ENCODE peak calls at places on chromosomes 2 and 18, in eight cellular contexts. C is effector memory CD8-positive, alpha-beta T cell; S is stimulated activated CD4-positive, alpha-beta T cell treated with anti-CD3 and anti-CD28 coated beads, Interleukin-15, amount 100 ng/mL, for 1 hour; X is activated gamma-delta T cell treated with anti-CD3 and anti-CD28 coated beads, Interleukin-2, amount 50 U/mL, for 16 hours; T is activated T-cell treated with anti-CD3 and anti-CD28 coated beads, Interleukin-2, amount 50 U/mL, for 72 hours; G is AG09309; W is H4; D is NCI-H748 treated with DMSO at 0.1 percent for 48 hours. H is an unnamed sample.

GRCh38 chr2:239116456-239117246 is 268.8 kb downstream of the TWIST2 start:
- DNase-seq in C (no peak), S (no peak), X (no peak), T (no peak), G (no peak), W (no peak), D (no peak), H (peak)

GRCh38 chr2:74739733-74740241 is 85.7 kb downstream of the SEMA4F start:
- DNase-seq in C (no peak), S (no peak), X (no peak), T (no peak), G (no peak), W (no peak), D (no peak), H (no peak)

GRCh38 chr18:58995663-58996062 is 131.0 kb downstream of the ZNF532 start:
- DNase-seq in C (no peak), S (no peak), X (no peak), T (no peak), G (no peak), W (no peak), D (no peak), H (no peak)

GRCh38 chr2:179525340-179525739 is 260.7 kb upstream of the SESTD1 start:
- DNase-seq in C (no peak), S (no peak), X (no peak), T (no peak), G (no peak), W (no peak), D (no peak), H (no peak)

GRCh38 chr18:9771977-9772660 is 64.0 kb downstream of the RAB31 start:
- DNase-seq in C (no peak), S (no peak), X (no peak), T (no peak), G (no peak), W (no peak), D (no peak), H (no peak)

GRCh38 chr2:11417946-11418585 is 47.9 kb downstream of the E2F6 start:
- DNase-seq in C (no peak), S (no peak), X (no peak), T (no peak), G (no peak), W (no peak), D (no peak), H (no peak)

GRCh38 chr2:224927671-224928173 is 114.5 kb downstream of the DOCK10 start:
- DNase-seq in C (peak), S (peak), X (no peak), T (peak), G (no peak), W (no peak), D (no peak), H (no peak)

GRCh38 chr2:199589303-199589702 is 131.6 kb upstream of the SATB2 start:
- DNase-seq in C (no peak), S (no peak), X (no peak), T (no peak), G (no peak), W (no peak), D (peak), H (no peak)

GRCh38 chr2:229566380-229566779 is 148.0 kb downstream of the DNER start:
- DNase-seq in C (no peak), S (no peak), X (no peak), T (no peak), G (no peak), W (no peak), D (no peak), H (no peak)

GRCh38 chr2:106108351-106108750 is 85.8 kb downstream of the UXS1 start:
- DNase-seq in C (no peak), S (no peak), X (no peak), T (no peak), G (no peak), W (no peak), D (no peak), H (no peak)

GRCh38 chr18:5955861-5956260 is 60.5 kb upstream of the TMEM200C start:
- DNase-seq in C (no peak), S (no peak), X (no peak), T (no peak), G (no peak), W (peak), D (no peak), H (no peak)

GRCh38 chr18:6607348-6607747 is 122.2 kb upstream of the ARHGAP28 start:
- DNase-seq in C (no peak), S (no peak), X (no peak), T (no peak), G (no peak), W (no peak), D (no peak), H (no peak)

GRCh38 chr18:43935051-43935412 is 657.7 kb upstream of the SYT4 start:
- DNase-seq in C (no peak), S (no peak), X (no peak), T (no peak), G (peak), W (peak), D (no peak), H (no peak)

GRCh38 chr2:121721926-121722325 is 14.7 kb downstream of the NIFK start:
- DNase-seq in C (no peak), S (no peak), X (no peak), T (peak), G (peak), W (no peak), D (no peak), H (peak)

GRCh38 chr2:181658444-181658843 is 1.5 kb upstream of the CERKL start:
- DNase-seq in C (no peak), S (no peak), X (no peak), T (no peak), G (no peak), W (no peak), D (peak), H (no peak)

GRCh38 chr18:42038936-42039335 is 83.9 kb downstream of the PIK3C3 start:
- DNase-seq in C (no peak), S (no peak), X (no peak), T (no peak), G (peak), W (no peak), D (no peak), H (peak)

GRCh38 chr2:70956141-70956540 is 20.4 kb downstream of the ATP6V1B1 start:
- DNase-seq in C (no peak), S (no peak), X (no peak), T (no peak), G (no peak), W (no peak), D (no peak), H (no peak)

GRCh38 chr2:73257425-73258125 is 23.5 kb downstream of the CCT7 start:
- DNase-seq in C (no peak), S (no peak), X (no peak), T (no peak), G (no peak), W (no peak), D (no peak), H (no peak)

GRCh38 chr2:217568289-217568985 is 434.4 kb downstream of the TNS1 start:
- DNase-seq in C (no peak), S (no peak), X (no peak), T (no peak), G (peak), W (no peak), D (no peak), H (no peak)

GRCh38 chr2:204033601-204034495 is 97.3 kb downstream of the ICOS start:
- DNase-seq in C (no peak), S (no peak), X (no peak), T (no peak), G (no peak), W (no peak), D (no peak), H (no peak)

GRCh38 chr2:37923308-37924055 is 1.6 kb upstream of the RMDN2 start:
- DNase-seq in C (no peak), S (no peak), X (no peak), T (no peak), G (no peak), W (no peak), D (no peak), H (no peak)

GRCh38 chr2:58533376-58533775 is 292.3 kb upstream of the FANCL start:
- DNase-seq in C (no peak), S (no peak), X (no peak), T (no peak), G (no peak), W (no peak), D (no peak), H (no peak)

GRCh38 chr2:119751706-119752105 is 8.0 kb upstream of the PTPN4 start:
- DNase-seq in C (no peak), S (no peak), X (no peak), T (no peak), G (no peak), W (no peak), D (no peak), H (no peak)

GRCh38 chr18:5728566-5728965 is 166.8 kb downstream of the TMEM200C start:
- DNase-seq in C (no peak), S (no peak), X (no peak), T (no peak), G (no peak), W (no peak), D (no peak), H (no peak)

GRCh38 chr2:27931361-27931937 is 40.9 kb downstream of the BABAM2 start:
- DNase-seq in C (no peak), S (no peak), X (no peak), T (no peak), G (no peak), W (no peak), D (no peak), H (no peak)

GRCh38 chr2:138327967-138328366 is 173.6 kb upstream of the SPOPL start:
- DNase-seq in C (no peak), S (no peak), X (no peak), T (no peak), G (no peak), W (no peak), D (no peak), H (no peak)

GRCh38 chr2:26754539-26754938 is 9.5 kb upstream of the SLC35F6 start:
- DNase-seq in C (no peak), S (no peak), X (no peak), T (no peak), G (no peak), W (no peak), D (no peak), H (no peak)

GRCh38 chr2:148866091-148866490 is 8.9 kb upstream of the KIF5C start:
- DNase-seq in C (no peak), S (no peak), X (no peak), T (no peak), G (no peak), W (no peak), D (no peak), H (no peak)

GRCh38 chr2:239111401-239112100 is 263.7 kb downstream of the TWIST2 start:
- DNase-seq in C (no peak), S (no peak), X (no peak), T (no peak), G (no peak), W (no peak), D (no peak), H (no peak)

GRCh38 chr2:128607440-128607839 is 288.8 kb upstream of the HS6ST1 start:
- DNase-seq in C (no peak), S (no peak), X (no peak), T (no peak), G (no peak), W (no peak), D (no peak), H (no peak)

GRCh38 chr18:36058674-36059073 is 8.7 kb downstream of the RPRD1A start:
- DNase-seq in C (no peak), S (no peak), X (no peak), T (no peak), G (no peak), W (no peak), D (no peak), H (no peak)

GRCh38 chr2:127874378-127875271 is 11.1 kb downstream of the AMMECR1L start:
- DNase-seq in C (no peak), S (no peak), X (no peak), T (peak), G (no peak), W (no peak), D (no peak), H (no peak)

GRCh38 chr2:2870106-2870505 is 507.5 kb downstream of the EIPR1 start:
- DNase-seq in C (no peak), S (no peak), X (no peak), T (no peak), G (no peak), W (no peak), D (no peak), H (no peak)

GRCh38 chr2:17166506-17166905 is 351.7 kb downstream of the RAD51AP2 start:
- DNase-seq in C (no peak), S (no peak), X (no peak), T (no peak), G (peak), W (no peak), D (peak), H (peak)

GRCh38 chr2:227376911-227377396 is 2.2 kb downstream of the TM4SF20 start:
- DNase-seq in C (no peak), S (no peak), X (no peak), T (no peak), G (no peak), W (no peak), D (peak), H (no peak)

GRCh38 chr2:18369750-18370149 is 190.7 kb downstream of the RDH14 start:
- DNase-seq in C (no peak), S (no peak), X (no peak), T (no peak), G (no peak), W (no peak), D (no peak), H (peak)